ENCODE peak calls at places on chromosomes 16 and 17, in ten cellular contexts. I is Caco-2; A is fibroblast of pulmonary artery; H is epithelial cell of proximal tubule; W is colonic mucosa; L is neural crest cell; E is endothelial cell; M is activated CD8-positive, alpha-beta T cell treated with anti-CD3 and anti-CD28 coated beads for 36 hours; F is tibial nerve; S is PC-3. D is an unnamed sample.

GRCh38 chr16:3058173-3059030 is 7.0 kb upstream of the IL32 start:
- DNase-seq in I (no peak), A (peak; percentile 23), H (no peak), W (peak; percentile 78), L (no peak), E (peak; percentile 45), M (peak; percentile 83), F (peak; percentile 20), S (peak; percentile 29), D (no peak)

GRCh38 chr16:12661656-12662172 is 142.0 kb downstream of the CPPED1 start:
- DNase-seq in I (peak; percentile 58), A (peak; percentile 53), H (no peak), W (peak; percentile 22), L (peak; percentile 70), E (peak; percentile 76), M (peak; percentile 28), F (no peak), S (peak; percentile 48), D (no peak)

GRCh38 chr17:21360048-21360447 is 16.1 kb upstream of the KCNJ12 start:
- DNase-seq in I (no peak), A (no peak), H (no peak), W (no peak), L (no peak), E (no peak), M (no peak), F (no peak), S (no peak), D (no peak)

GRCh38 chr16:84854759-84855158 is 35.0 kb downstream of the CRISPLD2 start:
- DNase-seq in I (no peak), A (peak; percentile 38), H (no peak), W (no peak), L (no peak), E (no peak), M (no peak), F (no peak), S (no peak), D (no peak)

GRCh38 chr16:30357085-30357714 is 2.1 kb upstream of the CD2BP2 start:
- DNase-seq in I (no peak), A (peak; percentile 36), H (no peak), W (no peak), L (no peak), E (no peak), M (no peak), F (no peak), S (no peak), D (no peak)

GRCh38 chr17:22461460-22462145 is 769.3 kb downstream of the KCNJ18 start:
- DNase-seq in I (no peak), A (no peak), H (no peak), W (no peak), L (no peak), E (no peak), M (no peak), F (no peak), S (no peak), D (no peak)

GRCh38 chr17:66152756-66153155 is 39.2 kb downstream of the CEP112 start:
- DNase-seq in I (no peak), A (peak; percentile 10), H (no peak), W (no peak), L (no peak), E (no peak), M (no peak), F (no peak), S (no peak), D (no peak)

GRCh38 chr16:89923640-89924297 is 627 bp downstream of the TUBB3 start:
- DNase-seq in I (no peak), A (no peak), H (no peak), W (no peak), L (peak; percentile 64), E (no peak), M (no peak), F (no peak), S (no peak), D (no peak)

GRCh38 chr17:9098242-9098641 is 76.9 kb downstream of the NTN1 start:
- DNase-seq in I (no peak), A (no peak), H (no peak), W (no peak), L (no peak), E (no peak), M (no peak), F (no peak), S (no peak), D (no peak)

GRCh38 chr16:57906385-57907316 is 64.3 kb downstream of the CNGB1 start:
- DNase-seq in I (no peak), A (peak; percentile 15), H (no peak), W (no peak), L (peak; percentile 25), E (peak; percentile 23), M (peak; percentile 42), F (peak; percentile 10), S (no peak), D (no peak)

DNA sequence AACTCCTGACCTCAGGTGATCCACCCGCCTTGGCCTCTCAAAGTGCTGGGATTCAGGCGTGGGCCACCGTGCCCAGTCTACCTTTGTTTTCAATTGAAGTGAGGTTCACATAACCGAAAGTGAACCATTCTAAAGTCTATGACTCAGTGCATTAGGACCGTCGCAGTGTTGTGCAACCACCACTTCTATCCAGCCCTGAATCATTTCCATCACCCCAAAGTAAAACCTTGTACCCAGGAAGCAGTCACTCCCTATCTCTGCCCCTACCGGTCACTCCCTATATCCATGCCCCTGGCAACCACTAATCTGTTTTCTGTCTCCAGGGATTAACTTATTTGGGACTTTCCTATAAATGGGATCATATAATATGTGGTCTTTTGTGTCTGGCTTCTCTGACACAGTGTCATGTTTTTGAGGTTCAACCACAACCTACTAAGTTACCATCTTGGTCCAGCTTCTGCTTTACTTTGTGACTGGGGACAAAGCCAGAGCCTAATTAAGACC is 28.3 kb upstream of the CDC42EP4 start:
- DNase-seq in I (no peak), A (peak; percentile 95), H (peak; percentile 92), W (no peak), L (no peak), E (no peak), M (peak; percentile 10), F (no peak), S (peak; percentile 96), D (peak; percentile 62)
- TF ChIP-seq CTCF in I (no peak), A (peak; percentile 53), H (peak; percentile 62), W (no peak), L (no peak), E (no peak), M (no peak), F (no peak), S (peak; percentile 58), D (no peak)

DNA sequence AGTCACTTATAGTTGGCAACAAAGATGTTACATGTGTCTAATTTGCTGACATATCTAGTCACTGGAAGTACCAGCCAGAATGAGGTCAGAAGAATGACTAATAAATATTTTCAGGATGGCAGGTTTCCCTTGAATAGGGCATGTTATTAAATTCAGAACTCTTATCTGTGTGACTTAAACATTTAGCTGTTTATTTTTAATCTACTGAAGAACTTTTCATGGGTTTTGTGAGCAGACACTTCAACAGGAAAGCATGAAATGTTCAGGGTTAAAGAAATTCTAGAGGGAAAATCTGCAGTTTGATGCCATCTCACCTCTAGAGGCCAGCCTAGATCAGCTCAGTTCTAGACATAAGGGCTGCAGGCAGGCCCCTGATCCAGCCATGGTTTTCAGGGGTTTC is 13.2 kb downstream of the JPT2 start:
- DNase-seq in I (no peak), A (peak; percentile 27), H (no peak), W (no peak), L (no peak), E (no peak), M (no peak), F (no peak), S (peak; percentile 70), D (no peak)
- TF ChIP-seq CTCF in I (no peak), A (peak; percentile 36), H (peak; percentile 53), W (no peak), L (no peak), E (no peak), M (no peak), F (no peak), S (peak; percentile 35), D (no peak)

GRCh38 chr16:66487580-66488235 is 60.6 kb downstream of the BEAN1 start:
- DNase-seq in I (no peak), A (no peak), H (no peak), W (no peak), L (no peak), E (no peak), M (no peak), F (no peak), S (no peak), D (no peak)

GRCh38 chr16:66485361-66485760 is 58.3 kb downstream of the BEAN1 start:
- DNase-seq in I (no peak), A (no peak), H (no peak), W (no peak), L (no peak), E (no peak), M (no peak), F (no peak), S (no peak), D (no peak)

GRCh38 chr16:66486773-66487579 is 59.9 kb downstream of the BEAN1 start:
- DNase-seq in I (no peak), A (peak; percentile 93), H (no peak), W (no peak), L (no peak), E (no peak), M (no peak), F (no peak), S (peak; percentile 44), D (no peak)

GRCh38 chr16:66484453-66485213 is 57.5 kb downstream of the BEAN1 start:
- DNase-seq in I (no peak), A (no peak), H (no peak), W (no peak), L (no peak), E (no peak), M (no peak), F (no peak), S (no peak), D (no peak)

GRCh38 chr16:66486199-66486772 is 59.2 kb downstream of the BEAN1 start:
- DNase-seq in I (no peak), A (no peak), H (no peak), W (no peak), L (no peak), E (no peak), M (no peak), F (no peak), S (no peak), D (no peak)
- TF ChIP-seq CTCF in I (no peak), A (no peak), H (no peak), W (no peak), L (no peak), E (no peak), M (no peak), F (no peak), S (no peak), D (no peak)

DNA sequence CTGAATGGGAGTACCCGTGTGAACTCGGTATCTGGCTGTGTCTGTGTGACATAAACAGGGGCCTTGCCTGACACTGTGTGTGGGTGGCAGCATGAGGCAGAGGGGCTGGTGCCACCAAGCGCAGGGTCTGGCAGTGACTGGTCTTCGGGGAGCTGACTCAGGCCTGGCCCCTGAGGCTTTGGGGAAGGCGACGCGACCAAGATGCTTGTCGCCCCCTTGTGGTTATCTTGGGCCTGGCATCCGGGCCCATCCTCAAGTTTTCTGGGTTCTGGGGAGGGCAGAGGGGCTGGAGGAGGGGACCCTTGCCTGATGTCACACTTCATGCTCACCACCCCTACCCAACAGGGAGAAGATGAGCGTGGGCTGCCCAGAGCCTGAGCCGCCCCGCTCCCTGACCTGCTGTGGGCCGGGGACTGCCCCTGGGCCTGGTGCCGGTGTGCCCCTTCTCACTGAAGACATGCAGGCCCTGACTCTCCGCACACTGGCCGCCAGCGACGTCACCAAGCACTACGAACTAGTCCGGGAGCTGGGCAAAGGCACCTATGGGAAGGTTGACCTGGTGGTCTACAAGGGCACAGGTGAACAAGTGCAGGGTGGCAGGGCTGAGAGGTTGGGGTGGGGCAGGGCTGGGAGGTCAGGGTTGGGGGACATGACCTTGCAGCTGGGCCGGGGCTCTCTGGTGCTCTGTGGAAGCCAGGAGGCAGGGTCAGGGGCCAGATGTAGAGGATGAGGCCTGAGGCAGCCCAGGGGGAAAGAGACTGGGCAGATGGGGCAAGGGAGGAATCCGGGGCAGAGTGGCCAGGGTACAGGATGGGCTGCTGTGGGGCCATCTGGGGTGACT is 24.9 kb downstream of the SBK1 start:
- DNase-seq in I (no peak), A (peak; percentile 44), H (no peak), W (peak; percentile 55), L (peak; percentile 73), E (peak; percentile 75), M (peak; percentile 91), F (peak; percentile 57), S (peak; percentile 52), D (peak; percentile 32)
- TF ChIP-seq CTCF in I (peak; percentile 71), A (peak; percentile 80), H (peak; percentile 82), W (peak; percentile 88), L (peak; percentile 83), E (peak; percentile 92), M (peak; percentile 88), F (peak; percentile 76), S (peak; percentile 75), D (no peak)

D was measured in omental fat pad.